ENCODE peak calls at places on chromosomes 5 and 9, in eight cellular contexts. F is heart left ventricle; O is coronary artery; X is tibial artery; H is fibroblast of lung; A is CD4-positive, alpha-beta T cell; P is GM23248; B is right cardiac atrium. S is an unnamed sample.

GRCh38 chr5:38563624-38564023 is 7.2 kb upstream of the LIFR start:
- DNase-seq in H (no peak), X (no peak), F (no peak), P (no peak), B (no peak), O (no peak), A (no peak), S (no peak)

GRCh38 chr9:112224401-112225289 is 49.5 kb upstream of the SUSD1 start:
- DNase-seq in H (peak), O (no peak), X (no peak), F (no peak), A (no peak), B (no peak), P (peak), S (no peak)

GRCh38 chr9:112097712-112098688 is 77.1 kb downstream of the SUSD1 start:
- DNase-seq in O (no peak), H (peak), X (peak), B (peak), A (peak), P (peak), F (no peak), S (no peak)

GRCh38 chr9:2215941-2216441 is 200.8 kb downstream of the SMARCA2 start:
- DNase-seq in H (no peak), P (no peak), X (no peak), F (no peak), A (no peak), O (no peak), B (no peak), S (no peak)

GRCh38 chr5:41109186-41109585 is 38.0 kb upstream of the MROH2B start:
- DNase-seq in X (no peak), H (peak), O (no peak), B (no peak), A (no peak), F (no peak), P (no peak), S (no peak)

GRCh38 chr5:138807182-138807581 is 54.0 kb downstream of the CTNNA1 start:
- DNase-seq in B (no peak), H (no peak), O (no peak), P (no peak), X (no peak), A (no peak), F (no peak), S (no peak)

GRCh38 chr5:963673-964531 is 44.7 kb upstream of the NKD2 start:
- DNase-seq in F (peak), H (peak), B (peak), X (no peak), O (peak), P (peak), A (peak), S (no peak)

GRCh38 chr5:66171349-66172344 is 27.5 kb downstream of the SREK1 start:
- DNase-seq in B (no peak), P (peak), X (no peak), H (peak), A (peak), F (no peak), O (no peak), S (no peak)

GRCh38 chr5:32276173-32276853 is 36.4 kb downstream of the MTMR12 start:
- DNase-seq in F (no peak), H (peak), X (no peak), A (no peak), B (no peak), O (no peak), P (peak), S (peak)

GRCh38 chr9:82201186-82201585 is 212.6 kb downstream of the SPATA31D1 start:
- DNase-seq in H (no peak), X (no peak), O (no peak), B (no peak), A (no peak), P (no peak), F (no peak), S (no peak)

GRCh38 chr5:174056064-174056842 is 10.7 kb downstream of the NSG2 start:
- DNase-seq in H (no peak), A (no peak), F (peak), O (no peak), X (no peak), B (no peak), P (no peak), S (no peak)

GRCh38 chr9:8890695-8891094 is 1091.1 kb upstream of the DMAC1 start:
- DNase-seq in H (no peak), P (no peak), A (no peak), O (no peak), B (no peak), F (no peak), X (no peak), S (no peak)

GRCh38 chr5:168269950-168270349 is 21.5 kb upstream of the WWC1 start:
- DNase-seq in X (no peak), B (no peak), O (no peak), A (no peak), P (no peak), F (no peak), H (peak), S (no peak)

GRCh38 chr5:157502143-157502647 is 42.2 kb downstream of the NIPAL4 start:
- DNase-seq in H (no peak), O (no peak), X (no peak), F (no peak), B (no peak), A (no peak), P (no peak), S (no peak)

GRCh38 chr9:111036946-111037743 is 1.1 kb downstream of the LPAR1 start:
- DNase-seq in H (peak), F (no peak), P (peak), A (no peak), X (peak), B (no peak), O (no peak), S (no peak)

GRCh38 chr5:166340039-166340438 is 1951.4 kb upstream of the WWC1 start:
- DNase-seq in H (no peak), A (no peak), B (no peak), P (no peak), O (no peak), X (no peak), F (no peak), S (no peak)

GRCh38 chr9:93586290-93587057 is 10.1 kb downstream of the PHF2 start:
- DNase-seq in F (no peak), P (peak), H (no peak), X (no peak), A (no peak), B (no peak), O (peak), S (no peak)

GRCh38 chr5:113276001-113276400 is 158.8 kb downstream of the TSSK1B start:
- DNase-seq in P (no peak), O (no peak), A (no peak), X (no peak), F (no peak), H (no peak), B (no peak), S (no peak)

GRCh38 chr5:103375356-103375755 is 116.8 kb downstream of the MACIR start:
- DNase-seq in A (no peak), F (no peak), B (no peak), P (no peak), X (no peak), H (peak), O (no peak), S (no peak)

GRCh38 chr5:176438959-176439757 is 9.0 kb upstream of the FAF2 start:
- DNase-seq in B (no peak), X (no peak), F (no peak), H (peak), P (peak), O (no peak), A (no peak), S (no peak)

GRCh38 chr9:73916016-73916673 is 581.0 kb upstream of the RORB start:
- DNase-seq in O (no peak), H (no peak), A (no peak), F (no peak), B (no peak), P (peak), X (no peak), S (no peak)

GRCh38 chr5:8686707-8687106 is 817.8 kb downstream of the MTRR start:
- DNase-seq in H (peak), P (peak), F (no peak), A (no peak), B (no peak), O (no peak), X (no peak), S (no peak)

GRCh38 chr9:77616191-77616590 is 31.9 kb downstream of the GNA14 start:
- DNase-seq in X (no peak), H (no peak), F (no peak), B (no peak), P (peak), A (no peak), O (no peak), S (no peak)

GRCh38 chr5:147037517-147038205 is 159.1 kb upstream of the PPP2R2B start:
- DNase-seq in P (peak), H (peak), B (no peak), F (no peak), X (no peak), A (no peak), O (no peak), S (peak)

GRCh38 chr5:14142202-14142855 is 813 bp upstream of the TRIO start:
- DNase-seq in O (no peak), P (peak), X (no peak), A (no peak), B (no peak), H (peak), F (no peak), S (no peak)

GRCh38 chr9:134536101-134536900 is 105.3 kb upstream of the COL5A1 start:
- DNase-seq in P (peak), X (no peak), A (no peak), O (no peak), B (no peak), H (peak), F (peak), S (no peak)

GRCh38 chr5:142683885-142684505 is 1.9 kb downstream of the FGF1 start:
- DNase-seq in O (peak), F (no peak), A (no peak), H (no peak), X (no peak), B (no peak), P (no peak), S (no peak)

GRCh38 chr5:68680376-68680775 is 413.4 kb upstream of the SLC30A5 start:
- DNase-seq in H (no peak), A (no peak), O (no peak), X (no peak), P (peak), B (peak), F (no peak), S (no peak)

GRCh38 chr9:125850763-125851162 is 103.6 kb downstream of the PBX3 start:
- DNase-seq in P (peak), A (no peak), X (no peak), F (no peak), B (no peak), O (no peak), H (peak), S (no peak)

GRCh38 chr9:77433675-77434445 is 214.3 kb downstream of the GNA14 start:
- DNase-seq in P (peak), X (peak), H (peak), B (peak), A (peak), F (peak), O (no peak), S (no peak)

GRCh38 chr5:65262590-65263189 is 219.0 kb downstream of the ADAMTS6 start:
- DNase-seq in F (no peak), H (peak), B (no peak), A (no peak), P (peak), O (no peak), X (no peak), S (peak)

GRCh38 chr5:170572453-170572852 is 68.6 kb downstream of the KCNIP1 start:
- DNase-seq in A (no peak), F (no peak), B (no peak), X (no peak), O (no peak), H (no peak), P (peak), S (peak)

GRCh38 chr5:74432240-74432639 is 208.3 kb downstream of the ENC1 start:
- DNase-seq in F (no peak), X (no peak), H (no peak), B (no peak), O (no peak), A (no peak), P (no peak), S (peak)

GRCh38 chr5:124289641-124290201 is 456.7 kb downstream of the ZNF608 start:
- DNase-seq in H (no peak), X (no peak), O (no peak), F (no peak), B (no peak), P (no peak), A (no peak), S (no peak)

GRCh38 chr9:133403766-133404439 is 13.9 kb downstream of the REXO4 start:
- DNase-seq in A (peak), F (no peak), H (no peak), P (peak), B (no peak), O (no peak), X (no peak), S (peak)

GRCh38 chr5:180343846-180344327 is 9.2 kb downstream of the GFPT2 start:
- DNase-seq in A (no peak), O (no peak), B (peak), P (peak), X (no peak), F (peak), H (peak), S (no peak)

GRCh38 chr5:115986358-115986757 is 24.1 kb downstream of the LVRN start:
- DNase-seq in B (no peak), X (no peak), H (peak), F (no peak), P (peak), O (no peak), A (no peak), S (no peak)

GRCh38 chr9:92988215-92988731 is 41.0 kb downstream of the FGD3 start:
- DNase-seq in O (no peak), H (no peak), A (no peak), P (no peak), F (no peak), X (no peak), B (no peak), S (peak)

GRCh38 chr5:22651355-22651754 is 201.8 kb downstream of the CDH12 start:
- DNase-seq in O (no peak), A (no peak), H (no peak), X (no peak), P (no peak), F (no peak), B (no peak), S (no peak)

GRCh38 chr5:140690941-140691924 is at the start of the genes HARS1 and HARS2:
- DNase-seq in B (peak), A (peak), O (peak), H (peak), X (peak), F (peak), P (peak), S (peak)

GRCh38 chr5:150599917-150600511 is 40.4 kb upstream of the SYNPO start:
- DNase-seq in H (peak), F (peak), P (peak), A (no peak), O (no peak), X (peak), B (peak), S (peak)
- H3K27ac ChIP-seq in H (no peak), F (peak), P (no peak), A (no peak), O (peak), X (peak), B (peak), S (peak)

GRCh38 chr9:87796232-87796631 is 70.3 kb downstream of the CTSL start:
- DNase-seq in F (no peak), A (no peak), H (no peak), X (no peak), P (no peak), O (no peak), B (no peak), S (no peak)

GRCh38 chr9:87793292-87793691 is 67.4 kb downstream of the CTSL start:
- DNase-seq in F (no peak), P (peak), B (no peak), H (peak), O (no peak), X (peak), A (no peak), S (no peak)

GRCh38 chr9:87787735-87788134 is 61.8 kb downstream of the CTSL start:
- DNase-seq in B (no peak), P (peak), A (no peak), X (no peak), F (no peak), O (no peak), H (no peak), S (no peak)

GRCh38 chr9:87795178-87795577 is 69.3 kb downstream of the CTSL start:
- DNase-seq in O (no peak), B (no peak), H (no peak), X (no peak), A (no peak), F (no peak), P (no peak), S (no peak)

GRCh38 chr9:87792831-87793288 is 66.9 kb downstream of the CTSL start:
- DNase-seq in B (peak), X (peak), F (peak), P (peak), O (peak), H (peak), A (no peak), S (peak)
- H3K27ac ChIP-seq in B (no peak), X (peak), F (no peak), P (peak), O (no peak), H (peak), A (no peak), S (peak)

GRCh38 chr9:95107001-95107749 is 210.3 kb downstream of the FANCC start:
- DNase-seq in F (no peak), B (no peak), X (peak), H (peak), A (no peak), O (no peak), P (no peak), S (no peak)
- H3K27ac ChIP-seq in F (no peak), B (peak), X (peak), H (no peak), A (no peak), O (peak), P (no peak), S (peak)

GRCh38 chr9:130498918-130499698 is 54.3 kb downstream of the ASS1 start:
- DNase-seq in P (no peak), X (no peak), A (no peak), B (no peak), H (no peak), O (no peak), F (no peak), S (no peak)

GRCh38 chr9:130501645-130502044 is 56.9 kb downstream of the ASS1 start:
- DNase-seq in A (no peak), X (no peak), P (peak), O (no peak), F (no peak), H (no peak), B (no peak), S (no peak)

GRCh38 chr9:130499804-130500263 is 55.1 kb downstream of the ASS1 start:
- DNase-seq in X (no peak), H (no peak), P (no peak), A (no peak), B (no peak), F (no peak), O (no peak), S (peak)

GRCh38 chr9:130498298-130498917 is 53.6 kb downstream of the ASS1 start:
- DNase-seq in B (no peak), P (peak), A (no peak), F (no peak), H (no peak), O (no peak), X (no peak), S (no peak)

DNA sequence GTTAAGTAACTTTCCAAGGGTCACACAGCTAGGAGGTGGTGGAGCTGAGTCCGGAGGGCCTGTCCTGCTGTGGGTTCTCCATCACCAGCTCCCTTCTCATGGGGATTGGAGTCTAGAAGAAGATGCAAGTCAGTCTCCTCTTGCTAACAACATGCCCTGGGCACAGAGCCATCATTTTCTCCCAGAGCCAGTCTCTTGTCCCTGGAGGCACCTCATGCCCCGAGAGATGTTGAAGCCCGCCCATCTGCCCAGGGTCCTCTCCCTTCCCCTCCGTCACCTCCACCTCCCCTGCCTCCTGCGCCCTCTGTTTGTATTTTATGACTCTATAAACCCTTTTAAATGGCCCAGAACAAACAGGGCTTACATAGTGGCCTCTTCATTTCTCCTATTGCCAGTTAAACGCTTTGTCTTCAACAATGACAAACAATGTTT is 55.6 kb downstream of the ASS1 start:
- DNase-seq in X (no peak), A (no peak), P (no peak), H (no peak), F (no peak), O (no peak), B (no peak), S (no peak)
- H3K27ac ChIP-seq in X (no peak), A (no peak), P (no peak), H (no peak), F (no peak), O (no peak), B (no peak), S (no peak)

GRCh38 chr5:126847318-126848221 is 70.6 kb downstream of the LMNB1 start:
- DNase-seq in O (no peak), A (no peak), X (peak), B (peak), P (no peak), F (no peak), H (no peak), S (no peak)
- H3K27ac ChIP-seq in O (peak), A (no peak), X (peak), B (peak), P (no peak), F (peak), H (no peak), S (no peak)

GRCh38 chr9:70874451-70874850 is 247.0 kb downstream of the TRPM3 start:
- DNase-seq in B (no peak), P (peak), F (no peak), O (no peak), H (no peak), X (no peak), A (no peak), S (no peak)
- H3K27ac ChIP-seq in B (no peak), P (no peak), F (no peak), O (no peak), H (no peak), X (no peak), A (no peak), S (no peak)

DNA sequence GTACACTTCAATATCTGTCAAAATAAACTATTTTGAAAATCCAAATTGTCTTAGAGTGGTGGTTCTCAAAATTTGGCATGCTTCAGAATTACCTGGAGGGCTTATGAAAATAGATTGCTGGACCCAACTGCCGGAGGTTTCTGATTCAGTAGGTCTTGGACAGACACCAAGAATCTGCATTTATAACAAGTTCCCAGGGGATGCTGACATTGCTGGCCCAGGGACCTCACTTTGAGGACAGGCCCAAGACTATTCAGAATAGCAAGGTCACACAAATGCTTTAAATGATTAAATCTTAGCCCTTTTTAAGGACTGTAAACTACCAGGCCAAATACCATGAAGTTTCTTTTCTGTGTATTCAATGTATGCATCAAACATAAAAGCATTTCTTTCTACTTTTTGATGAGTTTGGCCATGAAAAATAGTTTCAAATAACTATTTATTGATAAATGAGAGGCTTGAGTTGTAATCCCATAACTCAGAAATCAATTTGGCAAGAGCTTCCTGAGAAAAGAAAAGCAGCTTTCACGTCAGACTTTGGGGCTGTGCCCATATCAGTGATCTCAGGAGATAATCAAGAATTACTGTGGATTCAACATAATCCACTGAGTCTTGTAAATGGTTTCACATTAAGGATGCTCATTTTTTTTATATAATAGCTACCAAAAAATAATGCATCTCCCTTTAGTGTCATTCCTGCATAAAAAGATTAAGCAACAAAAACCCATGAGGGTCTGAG is 191.4 kb downstream of the FRMD3 start:
- DNase-seq in H (no peak), P (no peak), B (no peak), A (no peak), O (no peak), X (no peak), F (no peak), S (no peak)
- H3K27ac ChIP-seq in H (no peak), P (no peak), B (no peak), A (no peak), O (no peak), X (no peak), F (no peak), S (no peak)